ENCODE peak calls at places on chromosomes 7 and 10, in five cellular contexts. L is skeletal muscle cell; Z is stimulated activated effector memory CD8-positive, alpha-beta T cell treated with anti-CD3 and anti-CD28 coated beads, Interleukin-12 subunit alpha, Interleukin-12 subunit beta, amount 100 ng/mL, for 72 hours; M is foreskin fibroblast; T is cardiac muscle cell. F is an unnamed sample.
A peak's percentile ranks its signal among the peaks of the same experiment; 100 is the strongest.

GRCh38 chr10:61834519-61834918 is 67.0 kb upstream of the ARID5B start:
- DNase-seq in Z (no peak), M (no peak), T (no peak), L (no peak), F (no peak)

GRCh38 chr7:130481898-130482297 is 10.0 kb upstream of the MEST start:
- DNase-seq in L (no peak), Z (no peak), T (peak; percentile 85), M (peak; percentile 21), F (no peak)

GRCh38 chr7:149075286-149075685 is 15.2 kb downstream of the ZNF786 start:
- DNase-seq in Z (no peak), L (no peak), T (no peak), M (no peak), F (no peak)

GRCh38 chr7:44681645-44682044 is 67.0 kb upstream of the ZMIZ2 start:
- DNase-seq in L (no peak), T (no peak), Z (no peak), M (no peak), F (no peak)

GRCh38 chr7:221996-222715 is 29.8 kb downstream of the FAM20C start:
- DNase-seq in T (no peak), Z (no peak), L (no peak), M (peak; percentile 52), F (no peak)

GRCh38 chr7:70619659-70620058 is 512.3 kb upstream of the GALNT17 start:
- DNase-seq in M (no peak), T (no peak), L (no peak), Z (no peak), F (no peak)

GRCh38 chr10:97128851-97129186 is 56.9 kb downstream of the SLIT1 start:
- DNase-seq in T (no peak), L (no peak), Z (no peak), M (no peak), F (no peak)

GRCh38 chr7:71780282-71780681 is 631.9 kb downstream of the CALN1 start:
- DNase-seq in T (no peak), M (no peak), L (no peak), Z (no peak), F (no peak)

GRCh38 chr10:51273572-51273971 is 199.3 kb downstream of the PRKG1 start:
- DNase-seq in M (no peak), L (no peak), T (no peak), Z (no peak), F (no peak)

GRCh38 chr10:93498196-93498595 is 1.8 kb downstream of the CEP55 start:
- DNase-seq in L (no peak), Z (no peak), T (no peak), M (no peak), F (no peak)

GRCh38 chr10:5268234-5268633 is 71.6 kb downstream of the AKR1C4 start:
- DNase-seq in T (no peak), L (no peak), Z (no peak), M (no peak), F (no peak)

GRCh38 chr7:83547526-83547925 is 101.4 kb downstream of the SEMA3E start:
- DNase-seq in L (peak; percentile 57), Z (no peak), M (peak; percentile 47), T (peak; percentile 50), F (no peak)

GRCh38 chr7:2279873-2280272 is 34.4 kb downstream of the SNX8 start:
- DNase-seq in Z (no peak), T (peak; percentile 3), M (no peak), L (no peak), F (no peak)

GRCh38 chr7:38335123-38335489 is 61.7 kb upstream of the TARP start:
- DNase-seq in M (no peak), T (no peak), Z (no peak), L (no peak), F (no peak)

GRCh38 chr7:76155938-76156337 is 45.8 kb upstream of the SRRM3 start:
- DNase-seq in Z (no peak), L (peak; percentile 29), M (peak; percentile 72), T (peak; percentile 90), F (no peak)

GRCh38 chr10:58859541-58859940 is 316.9 kb upstream of the PHYHIPL start:
- DNase-seq in T (no peak), M (peak; percentile 24), Z (no peak), L (no peak), F (no peak)

GRCh38 chr10:123135415-123136141 is at the start of gene HMX3:
- DNase-seq in M (peak; percentile 61), Z (peak; percentile 76), L (no peak), T (peak; percentile 56), F (no peak)

GRCh38 chr7:47375121-47375551 is 206.8 kb downstream of the TNS3 start:
- DNase-seq in Z (no peak), L (peak; percentile 27), M (peak; percentile 52), T (peak; percentile 21), F (peak; percentile 67)

F was measured in hepatic stellate cell.